ENCODE peak calls at places on chromosomes 4 and X, in nine cellular contexts. F is cardiac fibroblast, U is mesothelial cell of epicardium, Z is dorsolateral prefrontal cortex, X is activated gamma-delta T cell treated with Interleukin-2 at 50 U/mL for 16 hours, N is thoracic aorta, W is bronchial epithelial cell, M is OCI-LY7, A is Kasumi-1. I is an unnamed sample.

GRCh38 chrX:4547218-4547836 is 833.9 kb upstream of the PRKX start:
- DNase-seq in N (no peak), Z (peak; percentile 79), F (peak; percentile 54), M (peak; percentile 46), X (peak; percentile 20), U (no peak), A (peak; percentile 15), W (peak; percentile 16), I (peak; percentile 15)

GRCh38 chrX:100358766-100359165 is 51.3 kb downstream of the PCDH19 start:
- DNase-seq in F (no peak), U (no peak), W (no peak), M (no peak), Z (no peak), N (no peak), A (no peak), X (no peak), I (no peak)

GRCh38 chrX:152958524-152959465 is 35.1 kb downstream of the PNMA5 start:
- DNase-seq in X (peak; percentile 92), N (peak; percentile 55), W (peak; percentile 59), Z (peak; percentile 94), U (peak; percentile 49), A (peak; percentile 71), M (peak; percentile 86), F (peak; percentile 90), I (peak; percentile 73)

GRCh38 chrX:9342581-9343051 is 122.2 kb upstream of the TBL1X start:
- DNase-seq in U (peak; percentile 44), A (peak; percentile 62), F (peak; percentile 86), Z (peak; percentile 73), X (peak; percentile 39), M (no peak), W (no peak), N (peak; percentile 31), I (peak; percentile 82)

GRCh38 chrX:69031181-69031580 is 134.1 kb downstream of the PJA1 start:
- DNase-seq in U (no peak), F (no peak), Z (no peak), M (no peak), A (no peak), X (no peak), N (no peak), W (no peak), I (no peak)

GRCh38 chrX:53714580-53715335 is 28.2 kb upstream of the HUWE1 start:
- DNase-seq in W (peak; percentile 59), A (peak; percentile 73), M (peak; percentile 72), U (no peak), F (peak; percentile 38), Z (no peak), N (no peak), X (peak; percentile 48), I (no peak)

GRCh38 chrX:25178555-25178954 is 162.8 kb upstream of the ARX start:
- DNase-seq in A (no peak), M (no peak), W (no peak), F (no peak), N (no peak), Z (no peak), X (no peak), U (no peak), I (no peak)

GRCh38 chrX:73267206-73267605 is 52.6 kb upstream of the NAP1L2 start:
- DNase-seq in N (no peak), F (no peak), W (no peak), M (no peak), A (no peak), U (no peak), X (no peak), Z (no peak), I (no peak)

GRCh38 chr4:55742655-55743191 is 76.9 kb upstream of the EXOC1L start:
- DNase-seq in U (no peak), A (no peak), M (no peak), W (no peak), N (no peak), Z (no peak), X (no peak), F (peak; percentile 57), I (no peak)

GRCh38 chr4:141102367-141102766 is 30.9 kb downstream of the RNF150 start:
- DNase-seq in Z (no peak), W (peak; percentile 62), N (no peak), F (peak; percentile 58), U (no peak), X (no peak), A (no peak), M (no peak), I (no peak)

GRCh38 chr4:43244688-43245382 is 352.3 kb downstream of the GRXCR1 start:
- DNase-seq in X (no peak), M (no peak), Z (no peak), W (no peak), U (no peak), N (no peak), F (no peak), A (no peak), I (no peak)

GRCh38 chr4:72112514-72113156 is 80.8 kb downstream of the NPFFR2 start:
- DNase-seq in M (no peak), Z (no peak), U (no peak), F (peak; percentile 89), N (no peak), W (peak; percentile 100), X (no peak), A (no peak), I (peak; percentile 2)

GRCh38 chr4:76200771-76201224 is 12.8 kb downstream of the SCARB2 start:
- DNase-seq in X (no peak), W (no peak), Z (no peak), N (no peak), A (peak; percentile 20), M (no peak), F (no peak), U (no peak), I (no peak)

GRCh38 chrX:17039826-17040225 is 93.4 kb downstream of the REPS2 start:
- DNase-seq in F (peak; percentile 19), X (no peak), W (no peak), N (no peak), U (no peak), Z (no peak), A (no peak), M (no peak), I (no peak)

GRCh38 chrX:138481649-138482048 is 229.9 kb downstream of the FGF13 start:
- DNase-seq in U (no peak), W (no peak), N (no peak), A (no peak), X (no peak), M (no peak), F (no peak), Z (no peak), I (no peak)

GRCh38 chrX:1306909-1307625 is 29.5 kb upstream of the IL3RA start:
- DNase-seq in M (no peak), W (no peak), U (no peak), X (no peak), F (no peak), A (no peak), Z (no peak), N (no peak), I (no peak)

GRCh38 chr4:1583051-1583785 is 100.9 kb downstream of the FAM53A start:
- DNase-seq in A (no peak), M (no peak), U (no peak), X (no peak), N (no peak), W (no peak), Z (no peak), F (no peak), I (no peak)

GRCh38 chr4:70670332-70671014 is 4.2 kb upstream of the JCHAIN start:
- DNase-seq in U (no peak), M (no peak), A (no peak), Z (no peak), X (no peak), F (peak; percentile 57), W (peak; percentile 24), N (no peak), I (no peak)

GRCh38 chrX:13101439-13102139 is 57.2 kb upstream of the FAM9C start:
- DNase-seq in M (no peak), Z (no peak), N (peak; percentile 21), A (peak; percentile 46), F (peak; percentile 94), U (no peak), W (peak; percentile 94), X (peak; percentile 42), I (no peak)

GRCh38 chrX:11100281-11101035 is 10.7 kb upstream of the HCCS start:
- DNase-seq in N (no peak), U (no peak), A (peak; percentile 30), M (no peak), F (peak; percentile 74), X (no peak), W (peak; percentile 66), Z (peak; percentile 42), I (peak; percentile 52)

GRCh38 chrX:76148753-76149152 is 24.1 kb upstream of the PBDC1 start:
- DNase-seq in F (peak; percentile 40), N (no peak), A (peak; percentile 8), Z (no peak), X (peak; percentile 44), W (peak; percentile 23), M (peak; percentile 60), U (no peak), I (no peak)

GRCh38 chr4:165516281-165516833 is 137.5 kb downstream of the CPE start:
- DNase-seq in X (no peak), U (no peak), F (no peak), N (no peak), Z (no peak), M (no peak), A (no peak), W (peak; percentile 12), I (no peak)

GRCh38 chrX:41014776-41015175 is 70.5 kb upstream of the USP9X start:
- DNase-seq in N (no peak), A (no peak), M (no peak), Z (no peak), F (peak; percentile 82), X (no peak), W (peak; percentile 84), U (no peak), I (no peak)

GRCh38 chrX:45322382-45322781 is 121.7 kb upstream of the DIPK2B start:
- DNase-seq in M (peak; percentile 2), A (peak; percentile 36), Z (peak; percentile 26), N (no peak), U (no peak), X (no peak), W (peak; percentile 61), F (peak; percentile 87), I (peak; percentile 17)

GRCh38 chrX:149540621-149541520 is at the start of gene EOLA1:
- DNase-seq in Z (peak; percentile 95), A (peak; percentile 80), F (peak; percentile 95), W (peak; percentile 88), U (no peak), X (peak; percentile 85), N (peak; percentile 47), M (peak; percentile 96), I (peak; percentile 56)

GRCh38 chr4:14184265-14184664 is 556.7 kb upstream of the BOD1L1 start:
- DNase-seq in U (no peak), A (peak; percentile 17), X (no peak), N (no peak), M (no peak), F (peak; percentile 21), W (no peak), Z (peak; percentile 41), I (no peak)

GRCh38 chr4:75289843-75290616 is 224.2 kb downstream of the RCHY1 start:
- DNase-seq in W (peak; percentile 90), M (peak; percentile 31), U (no peak), F (peak; percentile 44), X (no peak), A (peak; percentile 64), N (no peak), Z (no peak), I (peak; percentile 9)

GRCh38 chr4:46648088-46648744 is 258.3 kb upstream of the GABRA2 start:
- DNase-seq in U (no peak), F (peak; percentile 42), N (no peak), A (peak; percentile 72), M (peak; percentile 43), W (peak; percentile 29), Z (no peak), X (no peak), I (peak; percentile 2)

GRCh38 chr4:48175806-48176205 is 41.8 kb upstream of the TXK start:
- DNase-seq in X (no peak), N (no peak), Z (no peak), W (peak; percentile 47), U (no peak), A (no peak), M (no peak), F (no peak), I (no peak)

GRCh38 chr4:121784401-121784800 is 16.7 kb upstream of the EXOSC9 start:
- DNase-seq in N (no peak), X (no peak), A (no peak), F (peak; percentile 38), U (no peak), Z (no peak), W (no peak), M (no peak), I (no peak)

GRCh38 chr4:39450618-39451017 is 8.1 kb downstream of the RPL9 start:
- DNase-seq in X (no peak), A (no peak), W (no peak), F (no peak), M (no peak), U (no peak), Z (no peak), N (no peak), I (no peak)